ENCODE peak calls at places on chromosome 13, in five cellular contexts. C is GM12878, Y is cardiac fibroblast, I is D341Med, D is OCI-LY7. G is an unnamed sample.

GRCh38 chr13:24032674-24033073 is 127.8 kb upstream of the SPATA13 start:
- DNase-seq in Y (peak), I (no peak), D (no peak), C (no peak), G (no peak)

GRCh38 chr13:98489446-98490194 is 87.3 kb downstream of the STK24 start:
- DNase-seq in Y (no peak), C (no peak), I (no peak), D (peak), G (no peak)

GRCh38 chr13:50893211-50893852 is 16.3 kb upstream of the RNASEH2B start:
- DNase-seq in Y (peak), C (no peak), D (peak), I (no peak), G (peak)

GRCh38 chr13:21050288-21051197 is 10.8 kb downstream of the LATS2 start:
- DNase-seq in C (no peak), I (no peak), D (no peak), Y (peak), G (no peak)

GRCh38 chr13:22592515-22592914 is 588.3 kb upstream of the SGCG start:
- DNase-seq in I (no peak), Y (no peak), C (no peak), D (no peak), G (no peak)

GRCh38 chr13:111076156-111077013 is 38.7 kb upstream of the ARHGEF7 start:
- DNase-seq in D (no peak), C (no peak), I (peak), Y (no peak), G (no peak)

GRCh38 chr13:43316997-43317396 is 293.6 kb downstream of the DNAJC15 start:
- DNase-seq in Y (peak), D (no peak), I (no peak), C (no peak), G (no peak)

GRCh38 chr13:37995052-37995451 is 125.5 kb upstream of the TRPC4 start:
- DNase-seq in Y (peak), D (no peak), C (no peak), I (peak), G (no peak)

GRCh38 chr13:30133976-30134375 is 173.4 kb downstream of the KATNAL1 start:
- DNase-seq in I (no peak), D (no peak), C (no peak), Y (peak), G (no peak)

GRCh38 chr13:39597828-39598227 is 5.2 kb downstream of the LHFPL6 start:
- DNase-seq in Y (peak), I (no peak), C (no peak), D (peak), G (no peak)

GRCh38 chr13:48797761-48798160 is 144.0 kb downstream of the CYSLTR2 start:
- DNase-seq in I (no peak), D (no peak), C (no peak), Y (no peak), G (no peak)

GRCh38 chr13:48892311-48892710 is 83.4 kb upstream of the FNDC3A start:
- DNase-seq in C (no peak), I (no peak), D (no peak), Y (peak), G (peak)